ENCODE peak calls at places on chromosome 14, in seven cellular contexts. L is NCI-H1417, E is RCC 7860, J is NCI-H2081, Q is GM06990, B is left kidney, M is stomach. C is an unnamed sample.

GRCh38 chr14:104820669-104821228 is 19.8 kb downstream of the ZBTB42 start:
- DNase-seq in L (no peak), E (no peak), J (no peak), Q (no peak), B (peak), M (peak), C (no peak)

GRCh38 chr14:43729149-43729548 is 777.9 kb downstream of the FSCB start:
- DNase-seq in L (no peak), E (no peak), J (no peak), Q (no peak), B (peak), M (no peak), C (no peak)

GRCh38 chr14:45198551-45198950 is 54.5 kb downstream of the MIS18BP1 start:
- DNase-seq in L (no peak), E (no peak), J (no peak), Q (no peak), B (no peak), M (no peak), C (no peak)

GRCh38 chr14:24231263-24232120 is 675 bp downstream of the NEDD8 start:
- DNase-seq in L (peak), E (no peak), J (no peak), Q (no peak), B (no peak), M (no peak), C (no peak)

GRCh38 chr14:39890026-39890425 is 457.8 kb upstream of the FBXO33 start:
- DNase-seq in L (no peak), E (no peak), J (no peak), Q (no peak), B (no peak), M (no peak), C (no peak)

GRCh38 chr14:61146896-61147295 is 134.2 kb downstream of the TMEM30B start:
- DNase-seq in L (no peak), E (no peak), J (no peak), Q (no peak), B (no peak), M (no peak), C (no peak)

GRCh38 chr14:23056956-23057756 is at the start of gene CDH24:
- DNase-seq in L (no peak), E (peak), J (no peak), Q (peak), B (peak), M (peak), C (peak)

GRCh38 chr14:68637106-68638021 is 155.5 kb downstream of the ZFP36L1 start:
- DNase-seq in L (no peak), E (no peak), J (no peak), Q (no peak), B (no peak), M (no peak), C (no peak)

GRCh38 chr14:71405676-71406075 is 498.4 kb downstream of the PCNX1 start:
- DNase-seq in L (no peak), E (no peak), J (no peak), Q (no peak), B (no peak), M (no peak), C (no peak)

GRCh38 chr14:85572845-85573244 is 42.9 kb downstream of the FLRT2 start:
- DNase-seq in L (no peak), E (peak), J (no peak), Q (no peak), B (no peak), M (no peak), C (no peak)

GRCh38 chr14:51431033-51431709 is 191.1 kb downstream of the TMX1 start:
- DNase-seq in L (no peak), E (no peak), J (no peak), Q (no peak), B (no peak), M (no peak), C (no peak)

GRCh38 chr14:31752867-31753661 is 191.9 kb downstream of the NUBPL start:
- DNase-seq in L (no peak), E (no peak), J (no peak), Q (peak), B (no peak), M (no peak), C (no peak)

GRCh38 chr14:25042362-25043299 is 7.3 kb downstream of the STXBP6 start:
- DNase-seq in L (peak), E (peak), J (no peak), Q (no peak), B (peak), M (no peak), C (no peak)

GRCh38 chr14:67151082-67151666 is 38.1 kb upstream of the GARIN2 start:
- DNase-seq in L (no peak), E (no peak), J (no peak), Q (no peak), B (no peak), M (no peak), C (no peak)

GRCh38 chr14:64294672-64295413 is 672 bp upstream of the ESR2 start:
- DNase-seq in L (peak), E (no peak), J (peak), Q (peak), B (peak), M (peak), C (peak)

GRCh38 chr14:21068521-21069387 is 1.4 kb upstream of the ARHGEF40 start:
- DNase-seq in L (peak), E (no peak), J (peak), Q (no peak), B (peak), M (peak), C (no peak)

GRCh38 chr14:85483037-85483436 is 46.9 kb upstream of the FLRT2 start:
- DNase-seq in L (no peak), E (no peak), J (no peak), Q (no peak), B (peak), M (no peak), C (no peak)

GRCh38 chr14:24430682-24431568 is 1.2 kb downstream of the KHNYN start:
- DNase-seq in L (no peak), E (no peak), J (no peak), Q (peak), B (peak), M (peak), C (peak)

GRCh38 chr14:105061428-105062047 is 3.7 kb downstream of the GPR132 start:
- DNase-seq in L (no peak), E (no peak), J (no peak), Q (peak), B (peak), M (peak), C (peak)

GRCh38 chr14:80549141-80549540 is 337.8 kb upstream of the DIO2 start:
- DNase-seq in L (no peak), E (no peak), J (no peak), Q (no peak), B (no peak), M (no peak), C (no peak)

GRCh38 chr14:100589071-100589759 is 2.0 kb upstream of the BEGAIN start:
- DNase-seq in L (no peak), E (no peak), J (no peak), Q (no peak), B (no peak), M (no peak), C (no peak)

GRCh38 chr14:76715102-76715926 is 46.0 kb upstream of the VASH1 start:
- DNase-seq in L (peak), E (no peak), J (no peak), Q (no peak), B (peak), M (no peak), C (no peak)

GRCh38 chr14:24233538-24233866 is 773 bp downstream of the GMPR2 start:
- DNase-seq in L (no peak), E (no peak), J (no peak), Q (no peak), B (no peak), M (no peak), C (no peak)

GRCh38 chr14:102799684-102800562 is 22.7 kb downstream of the TRAF3 start:
- DNase-seq in L (no peak), E (peak), J (no peak), Q (no peak), B (no peak), M (no peak), C (no peak)

GRCh38 chr14:93173943-93174395 is 10.7 kb downstream of the MOAP1 start:
- DNase-seq in L (no peak), E (no peak), J (no peak), Q (no peak), B (peak), M (peak), C (peak)

GRCh38 chr14:73924337-73924736 is 25.6 kb downstream of the FAM161B start:
- DNase-seq in L (no peak), E (no peak), J (no peak), Q (no peak), B (no peak), M (no peak), C (no peak)

GRCh38 chr14:34498684-34499412 is 36.8 kb upstream of the SPTSSA start:
- DNase-seq in L (peak), E (no peak), J (peak), Q (no peak), B (no peak), M (peak), C (no peak)

GRCh38 chr14:67934851-67935250 is 115.3 kb downstream of the RAD51B start:
- DNase-seq in L (no peak), E (no peak), J (no peak), Q (no peak), B (no peak), M (no peak), C (no peak)

GRCh38 chr14:91047174-91047753 is 13.2 kb downstream of the RPS6KA5 start:
- DNase-seq in L (no peak), E (no peak), J (no peak), Q (no peak), B (no peak), M (no peak), C (no peak)

GRCh38 chr14:33676135-33676566 is 274.7 kb downstream of the EGLN3 start:
- DNase-seq in L (peak), E (peak), J (peak), Q (no peak), B (peak), M (no peak), C (no peak)

C was measured in stimulated activated CD8-positive, alpha-beta memory T cell treated with anti-CD3 and anti-CD28 coated beads, Interleukin-15, amount 100 ng/mL, for 48 hours.